ENCODE peak calls at places on chromosomes 6 and 20, in six cellular contexts. One of them, this sample, is unnamed.

GRCh38 chr6:47446974-47447373 is 30.6 kb upstream of the CD2AP start:
- DNase-seq in A549: no peak
- DNase-seq in heart right ventricle: no peak
- DNase-seq in NCI-H2029 treated with DMSO at 0.1 percent for 48 hours: no peak
- DNase-seq in neural progenitor cell: no peak
- DNase-seq in activated gamma-delta T cell treated with Interleukin-2 at 50 U/mL for 16 hours: no peak
- DNase-seq in this sample: no peak

GRCh38 chr6:134590449-134590848 is 272.5 kb upstream of the SGK1 start:
- DNase-seq in A549: peak
- DNase-seq in activated gamma-delta T cell treated with Interleukin-2 at 50 U/mL for 16 hours: no peak
- DNase-seq in neural progenitor cell: no peak
- DNase-seq in heart right ventricle: no peak
- DNase-seq in NCI-H2029 treated with DMSO at 0.1 percent for 48 hours: no peak
- DNase-seq in this sample: no peak

GRCh38 chr20:55166063-55166462 is 690.7 kb downstream of the DOK5 start:
- DNase-seq in A549: no peak
- DNase-seq in NCI-H2029 treated with DMSO at 0.1 percent for 48 hours: no peak
- DNase-seq in neural progenitor cell: peak
- DNase-seq in heart right ventricle: no peak
- DNase-seq in activated gamma-delta T cell treated with Interleukin-2 at 50 U/mL for 16 hours: no peak
- DNase-seq in this sample: no peak

GRCh38 chr6:46914279-46914810 is 7.4 kb downstream of the ADGRF5 start:
- DNase-seq in A549: no peak
- DNase-seq in activated gamma-delta T cell treated with Interleukin-2 at 50 U/mL for 16 hours: no peak
- DNase-seq in NCI-H2029 treated with DMSO at 0.1 percent for 48 hours: peak
- DNase-seq in neural progenitor cell: peak
- DNase-seq in heart right ventricle: no peak
- DNase-seq in this sample: no peak

GRCh38 chr6:145886228-145886956 is 71.8 kb upstream of the FBXO30 start:
- DNase-seq in neural progenitor cell: no peak
- DNase-seq in heart right ventricle: no peak
- DNase-seq in NCI-H2029 treated with DMSO at 0.1 percent for 48 hours: no peak
- DNase-seq in activated gamma-delta T cell treated with Interleukin-2 at 50 U/mL for 16 hours: no peak
- DNase-seq in A549: no peak
- DNase-seq in this sample: no peak

GRCh38 chr20:50724851-50725721 is 6.3 kb upstream of the PARD6B start:
- DNase-seq in heart right ventricle: peak
- DNase-seq in activated gamma-delta T cell treated with Interleukin-2 at 50 U/mL for 16 hours: no peak
- DNase-seq in A549: peak
- DNase-seq in NCI-H2029 treated with DMSO at 0.1 percent for 48 hours: no peak
- DNase-seq in neural progenitor cell: peak
- DNase-seq in this sample: peak

GRCh38 chr6:11833626-11834592 is 55.3 kb upstream of the ADTRP start:
- DNase-seq in A549: no peak
- DNase-seq in NCI-H2029 treated with DMSO at 0.1 percent for 48 hours: peak
- DNase-seq in neural progenitor cell: no peak
- DNase-seq in heart right ventricle: no peak
- DNase-seq in activated gamma-delta T cell treated with Interleukin-2 at 50 U/mL for 16 hours: no peak
- DNase-seq in this sample: no peak

GRCh38 chr6:94673251-94673650 is 904.1 kb upstream of the MANEA start:
- DNase-seq in heart right ventricle: no peak
- DNase-seq in NCI-H2029 treated with DMSO at 0.1 percent for 48 hours: no peak
- DNase-seq in A549: no peak
- DNase-seq in neural progenitor cell: no peak
- DNase-seq in activated gamma-delta T cell treated with Interleukin-2 at 50 U/mL for 16 hours: no peak
- DNase-seq in this sample: no peak

GRCh38 chr6:61649845-61650244 is 636.2 kb downstream of the KHDRBS2 start:
- DNase-seq in A549: no peak
- DNase-seq in activated gamma-delta T cell treated with Interleukin-2 at 50 U/mL for 16 hours: no peak
- DNase-seq in heart right ventricle: no peak
- DNase-seq in NCI-H2029 treated with DMSO at 0.1 percent for 48 hours: no peak
- DNase-seq in neural progenitor cell: no peak
- DNase-seq in this sample: no peak